ENCODE peak calls at places on chromosomes 11 and 22, in six cellular contexts. G is neural progenitor cell, J is fibroblast of villous mesenchyme, L is GM12878, E is progenitor cell of endocrine pancreas, I is hepatocyte. N is an unnamed sample.

GRCh38 chr22:20966883-20967696 is at the start of gene AIFM3:
- DNase-seq in G (peak; percentile 24), J (no peak), L (no peak), E (no peak), I (no peak), N (no peak)

GRCh38 chr11:115581871-115582639 is 77.8 kb upstream of the CADM1 start:
- DNase-seq in G (peak; percentile 33), J (peak; percentile 3), L (no peak), E (no peak), I (peak; percentile 25), N (peak; percentile 24)

GRCh38 chr11:16883179-16883578 is 131.0 kb downstream of the PLEKHA7 start:
- DNase-seq in G (no peak), J (no peak), L (no peak), E (no peak), I (no peak), N (no peak)

GRCh38 chr22:43860831-43861230 is 1.5 kb downstream of the SULT4A1 start:
- DNase-seq in G (no peak), J (no peak), L (no peak), E (no peak), I (no peak), N (no peak)

GRCh38 chr11:2481253-2481652 is 36.4 kb downstream of the KCNQ1 start:
- DNase-seq in G (no peak), J (no peak), L (no peak), E (no peak), I (no peak), N (no peak)

GRCh38 chr11:14974021-14974698 is 2.0 kb upstream of the CALCA start:
- DNase-seq in G (peak; percentile 78), J (no peak), L (no peak), E (no peak), I (no peak), N (peak; percentile 56)

GRCh38 chr11:91795139-91795887 is 429.3 kb upstream of the FAT3 start:
- DNase-seq in G (no peak), J (no peak), L (no peak), E (no peak), I (no peak), N (no peak)

GRCh38 chr11:125201525-125202121 is 37.1 kb downstream of the PKNOX2 start:
- DNase-seq in G (peak; percentile 81), J (no peak), L (no peak), E (no peak), I (peak; percentile 40), N (no peak)

GRCh38 chr11:114280696-114281095 is 15.5 kb upstream of the NNMT start:
- DNase-seq in G (peak; percentile 88), J (peak; percentile 94), L (no peak), E (peak; percentile 61), I (peak; percentile 81), N (peak; percentile 75)

GRCh38 chr11:33110083-33110482 is 51.2 kb downstream of the CSTF3 start:
- DNase-seq in G (no peak), J (no peak), L (no peak), E (no peak), I (no peak), N (no peak)

GRCh38 chr11:86869966-86870570 is 69.7 kb downstream of the PRSS23 start:
- DNase-seq in G (peak; percentile 79), J (peak; percentile 64), L (no peak), E (peak; percentile 17), I (peak; percentile 81), N (peak; percentile 70)

GRCh38 chr22:43142881-43143562 is at the start of gene MCAT:
- DNase-seq in G (peak; percentile 84), J (peak; percentile 66), L (peak; percentile 28), E (peak; percentile 64), I (peak; percentile 90), N (peak; percentile 81)

GRCh38 chr11:79439893-79440450 is 858 bp downstream of the TENM4 start:
- DNase-seq in G (peak; percentile 74), J (no peak), L (no peak), E (peak; percentile 45), I (peak; percentile 62), N (peak; percentile 72)

GRCh38 chr22:28570697-28571373 is 108.8 kb downstream of the TTC28 start:
- DNase-seq in G (no peak), J (peak; percentile 43), L (no peak), E (no peak), I (no peak), N (no peak)

GRCh38 chr22:47589271-47590250 is 827.1 kb downstream of the TBC1D22A start:
- DNase-seq in G (no peak), J (no peak), L (no peak), E (no peak), I (no peak), N (no peak)

GRCh38 chr11:62575156-62575555 is 1.5 kb upstream of the EEF1G start:
- DNase-seq in G (no peak), J (no peak), L (no peak), E (no peak), I (no peak), N (no peak)

GRCh38 chr11:94424011-94424410 is 22.8 kb upstream of the GPR83 start:
- DNase-seq in G (no peak), J (no peak), L (no peak), E (no peak), I (no peak), N (no peak)

GRCh38 chr11:94423467-94423866 is 22.2 kb upstream of the GPR83 start:
- DNase-seq in G (no peak), J (no peak), L (no peak), E (no peak), I (no peak), N (peak; percentile 24)

GRCh38 chr11:94417386-94417987 is 16.3 kb upstream of the GPR83 start:
- DNase-seq in G (peak; percentile 54), J (peak; percentile 52), L (no peak), E (no peak), I (peak; percentile 44), N (no peak)

DNA sequence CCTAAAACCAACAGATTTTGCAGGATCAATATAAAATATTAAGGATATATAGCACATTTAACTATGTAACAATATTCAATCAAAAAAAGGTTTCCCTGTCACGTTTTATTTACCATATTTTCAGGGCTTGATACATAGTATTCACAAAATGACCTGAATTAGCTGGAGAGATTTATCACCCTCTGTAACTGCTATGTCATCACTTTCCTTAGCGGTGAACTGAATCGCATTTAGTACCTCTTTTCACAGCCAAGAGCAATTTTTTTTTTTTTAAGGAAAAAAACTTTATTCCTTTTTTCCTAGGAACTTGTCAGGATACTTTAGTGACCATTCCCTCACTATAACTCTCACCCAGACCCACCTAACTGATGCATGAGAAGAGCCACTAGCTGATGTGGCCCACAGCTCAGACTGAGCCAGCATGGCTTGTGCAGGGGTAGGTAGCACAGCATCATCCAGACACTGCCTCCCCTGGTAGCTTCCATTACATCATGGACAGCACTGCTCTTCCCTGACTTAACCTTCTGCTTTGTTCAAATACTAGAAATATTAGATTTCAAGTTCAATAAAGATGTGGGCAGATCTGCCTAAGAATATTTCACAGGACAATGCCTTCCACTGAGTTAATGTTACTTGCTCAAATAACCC is 17.0 kb upstream of the GPR83 start:
- DNase-seq in G (no peak), J (no peak), L (no peak), E (no peak), I (no peak), N (no peak)
- TF ChIP-seq CTCF in G (no peak), J (no peak), L (no peak), E (no peak), I (no peak), N (no peak)

GRCh38 chr11:27497284-27497866 is 9.2 kb downstream of the LIN7C start:
- DNase-seq in G (no peak), J (peak; percentile 33), L (no peak), E (no peak), I (peak; percentile 42), N (no peak)
- TF ChIP-seq CTCF in G (peak; percentile 55), J (peak; percentile 44), L (peak; percentile 28), E (peak; percentile 59), I (peak; percentile 60), N (peak; percentile 42)

DNA sequence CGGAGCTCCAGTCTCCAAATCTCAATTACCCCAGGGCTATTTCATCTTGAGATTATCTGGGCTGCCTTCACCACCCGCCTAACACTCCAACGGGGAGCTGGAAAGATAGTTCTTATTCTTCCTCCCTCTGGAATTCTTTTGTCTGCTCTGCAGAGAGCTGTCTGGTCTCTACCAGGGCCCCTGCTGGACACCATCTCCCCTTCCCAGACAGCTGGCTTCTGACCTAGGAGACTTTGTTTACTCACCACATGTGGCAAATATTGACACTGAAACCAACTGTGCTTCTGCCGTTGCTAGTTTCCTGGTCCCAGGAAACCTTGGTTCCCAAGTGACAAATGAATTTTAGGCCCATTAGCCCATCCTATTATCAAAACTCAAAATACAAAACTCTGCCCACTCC is 93.8 kb downstream of the DSCAML1 start:
- DNase-seq in G (peak; percentile 64), J (no peak), L (no peak), E (no peak), I (no peak), N (no peak)
- TF ChIP-seq CTCF in G (peak; percentile 4), J (no peak), L (no peak), E (no peak), I (no peak), N (no peak)

GRCh38 chr22:18064636-18065035 is 13.2 kb upstream of the PEX26 start:
- DNase-seq in G (no peak), J (no peak), L (no peak), E (no peak), I (no peak), N (no peak)

GRCh38 chr22:18067121-18067520 is 10.7 kb upstream of the PEX26 start:
- DNase-seq in G (no peak), J (no peak), L (no peak), E (no peak), I (no peak), N (no peak)

GRCh38 chr22:18063311-18063710 is 14.5 kb upstream of the PEX26 start:
- DNase-seq in G (no peak), J (no peak), L (no peak), E (no peak), I (no peak), N (peak; percentile 12)

GRCh38 chr22:18066181-18066859 is 11.5 kb upstream of the PEX26 start:
- DNase-seq in G (no peak), J (no peak), L (no peak), E (no peak), I (no peak), N (no peak)

DNA sequence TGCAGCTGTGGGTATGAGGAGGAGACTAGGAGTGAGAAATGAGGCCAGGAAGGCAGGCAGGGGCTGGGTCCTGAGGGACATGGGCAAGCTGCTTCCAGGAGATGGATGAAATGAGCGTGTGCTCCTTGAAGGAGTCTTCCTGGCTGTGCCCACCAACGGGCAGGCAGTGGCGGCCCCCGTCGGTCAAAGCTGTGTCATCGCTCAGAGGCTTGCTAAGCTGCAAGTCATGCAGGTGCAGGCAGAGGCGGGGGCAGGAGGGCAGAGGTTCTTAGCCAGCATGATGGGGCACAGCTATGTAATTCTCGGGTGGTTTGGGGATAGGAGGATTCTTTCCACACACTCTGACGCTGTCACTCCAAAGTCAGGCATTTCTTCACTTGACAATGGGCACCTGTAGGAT is 12.5 kb upstream of the PEX26 start:
- DNase-seq in G (peak; percentile 27), J (no peak), L (no peak), E (no peak), I (no peak), N (no peak)
- TF ChIP-seq CTCF in G (peak; percentile 22), J (no peak), L (no peak), E (no peak), I (no peak), N (no peak)